ENCODE peak calls at places on chromosomes 13 and 19, in seven cellular contexts. One of them, this sample, is unnamed.

GRCh38 chr19:38912600-38913514 is 871 bp upstream of the CCER2 start:
- DNase-seq in fibroblast of lung: no peak
- DNase-seq in Panc1: no peak
- DNase-seq in coronary artery: no peak
- DNase-seq in neural progenitor cell: no peak
- DNase-seq in AG04450: no peak
- DNase-seq in OCI-LY7: no peak
- DNase-seq in this sample: no peak

GRCh38 chr13:67023088-67023893 is 206.8 kb downstream of the PCDH9 start:
- DNase-seq in fibroblast of lung: peak
- DNase-seq in neural progenitor cell: peak
- DNase-seq in AG04450: peak
- DNase-seq in OCI-LY7: peak
- DNase-seq in Panc1: no peak
- DNase-seq in coronary artery: no peak
- DNase-seq in this sample: no peak

GRCh38 chr19:18418725-18419194 is 438 bp upstream of the SSBP4 start:
- DNase-seq in OCI-LY7: no peak
- DNase-seq in coronary artery: peak
- DNase-seq in Panc1: no peak
- DNase-seq in fibroblast of lung: no peak
- DNase-seq in AG04450: no peak
- DNase-seq in neural progenitor cell: no peak
- DNase-seq in this sample: no peak

GRCh38 chr13:28355822-28356371 is 139.0 kb downstream of the FLT1 start:
- DNase-seq in AG04450: no peak
- DNase-seq in coronary artery: no peak
- DNase-seq in Panc1: no peak
- DNase-seq in OCI-LY7: no peak
- DNase-seq in neural progenitor cell: no peak
- DNase-seq in fibroblast of lung: peak
- DNase-seq in this sample: no peak

GRCh38 chr19:48644839-48645651 is 942 bp downstream of the CA11 start:
- DNase-seq in coronary artery: peak
- DNase-seq in AG04450: no peak
- DNase-seq in fibroblast of lung: peak
- DNase-seq in Panc1: no peak
- DNase-seq in neural progenitor cell: peak
- DNase-seq in OCI-LY7: peak
- DNase-seq in this sample: peak

GRCh38 chr19:38745316-38745715 is 1.0 kb upstream of the CAPN12 start:
- DNase-seq in Panc1: no peak
- DNase-seq in coronary artery: no peak
- DNase-seq in AG04450: no peak
- DNase-seq in fibroblast of lung: no peak
- DNase-seq in neural progenitor cell: no peak
- DNase-seq in OCI-LY7: no peak
- DNase-seq in this sample: no peak

GRCh38 chr13:29887030-29887557 is 36.7 kb upstream of the UBL3 start:
- DNase-seq in fibroblast of lung: no peak
- DNase-seq in Panc1: no peak
- DNase-seq in coronary artery: no peak
- DNase-seq in AG04450: no peak
- DNase-seq in OCI-LY7: no peak
- DNase-seq in neural progenitor cell: peak
- DNase-seq in this sample: no peak

GRCh38 chr19:41927810-41928192 is 448 bp downstream of the ERFL start:
- DNase-seq in fibroblast of lung: no peak
- DNase-seq in OCI-LY7: peak
- DNase-seq in AG04450: no peak
- DNase-seq in neural progenitor cell: peak
- DNase-seq in Panc1: no peak
- DNase-seq in coronary artery: no peak
- DNase-seq in this sample: no peak

GRCh38 chr13:39107484-39108040 is 69.3 kb downstream of the NHLRC3 start:
- DNase-seq in neural progenitor cell: no peak
- DNase-seq in OCI-LY7: no peak
- DNase-seq in AG04450: no peak
- DNase-seq in fibroblast of lung: no peak
- DNase-seq in Panc1: no peak
- DNase-seq in coronary artery: no peak
- DNase-seq in this sample: no peak

GRCh38 chr19:6402834-6403608 is 10.1 kb upstream of the GTF2F1 start:
- DNase-seq in AG04450: peak
- DNase-seq in coronary artery: no peak
- DNase-seq in fibroblast of lung: peak
- DNase-seq in Panc1: no peak
- DNase-seq in neural progenitor cell: peak
- DNase-seq in OCI-LY7: no peak
- DNase-seq in this sample: no peak

GRCh38 chr13:49279112-49279511 is 31.4 kb downstream of the CDADC1 start:
- DNase-seq in AG04450: no peak
- DNase-seq in Panc1: no peak
- DNase-seq in coronary artery: no peak
- DNase-seq in fibroblast of lung: no peak
- DNase-seq in OCI-LY7: no peak
- DNase-seq in neural progenitor cell: no peak
- DNase-seq in this sample: no peak

GRCh38 chr13:77584111-77584510 is 48.6 kb downstream of the SCEL start:
- DNase-seq in neural progenitor cell: no peak
- DNase-seq in fibroblast of lung: peak
- DNase-seq in AG04450: no peak
- DNase-seq in coronary artery: no peak
- DNase-seq in Panc1: no peak
- DNase-seq in OCI-LY7: no peak
- DNase-seq in this sample: no peak

GRCh38 chr13:105276571-105276970 is 1258.9 kb downstream of the EFNB2 start:
- DNase-seq in neural progenitor cell: no peak
- DNase-seq in coronary artery: no peak
- DNase-seq in fibroblast of lung: no peak
- DNase-seq in Panc1: no peak
- DNase-seq in OCI-LY7: no peak
- DNase-seq in AG04450: no peak
- DNase-seq in this sample: no peak

GRCh38 chr13:73647417-73647816 is 486.8 kb downstream of the KLF12 start:
- DNase-seq in coronary artery: no peak
- DNase-seq in Panc1: no peak
- DNase-seq in fibroblast of lung: no peak
- DNase-seq in neural progenitor cell: no peak
- DNase-seq in OCI-LY7: no peak
- DNase-seq in AG04450: no peak
- DNase-seq in this sample: no peak

GRCh38 chr13:98143601-98144500 is 957 bp downstream of the FARP1 start:
- DNase-seq in fibroblast of lung: peak
- DNase-seq in neural progenitor cell: peak
- DNase-seq in AG04450: no peak
- DNase-seq in OCI-LY7: no peak
- DNase-seq in Panc1: no peak
- DNase-seq in coronary artery: no peak
- DNase-seq in this sample: peak

GRCh38 chr19:21611659-21612402 is 106.4 kb downstream of the ZNF429 start:
- DNase-seq in AG04450: no peak
- DNase-seq in fibroblast of lung: no peak
- DNase-seq in OCI-LY7: no peak
- DNase-seq in neural progenitor cell: no peak
- DNase-seq in coronary artery: no peak
- DNase-seq in Panc1: no peak
- DNase-seq in this sample: no peak

GRCh38 chr13:98584668-98585397 is 7.9 kb upstream of the STK24 start:
- DNase-seq in neural progenitor cell: no peak
- DNase-seq in AG04450: no peak
- DNase-seq in fibroblast of lung: no peak
- DNase-seq in Panc1: no peak
- DNase-seq in coronary artery: no peak
- DNase-seq in OCI-LY7: no peak
- DNase-seq in this sample: no peak

GRCh38 chr13:39266426-39266825 is 228.2 kb downstream of the NHLRC3 start:
- DNase-seq in coronary artery: no peak
- DNase-seq in fibroblast of lung: peak
- DNase-seq in OCI-LY7: no peak
- DNase-seq in AG04450: no peak
- DNase-seq in Panc1: no peak
- DNase-seq in neural progenitor cell: no peak
- DNase-seq in this sample: no peak

GRCh38 chr19:1040476-1041271 is 767 bp downstream of the ABCA7 start:
- DNase-seq in coronary artery: no peak
- DNase-seq in OCI-LY7: peak
- DNase-seq in neural progenitor cell: peak
- DNase-seq in Panc1: peak
- DNase-seq in fibroblast of lung: peak
- DNase-seq in AG04450: peak
- DNase-seq in this sample: peak

GRCh38 chr19:55116232-55117062 is 990 bp downstream of the PPP1R12C start:
- DNase-seq in coronary artery: no peak
- DNase-seq in Panc1: no peak
- DNase-seq in OCI-LY7: peak
- DNase-seq in AG04450: no peak
- DNase-seq in fibroblast of lung: peak
- DNase-seq in neural progenitor cell: peak
- DNase-seq in this sample: peak

GRCh38 chr19:38210458-38210987 is 13.5 kb downstream of the DPF1 start:
- DNase-seq in coronary artery: no peak
- DNase-seq in neural progenitor cell: peak
- DNase-seq in AG04450: no peak
- DNase-seq in OCI-LY7: no peak
- DNase-seq in fibroblast of lung: peak
- DNase-seq in Panc1: no peak
- DNase-seq in this sample: no peak

GRCh38 chr13:79992111-79992510 is 348.8 kb downstream of the SPRY2 start:
- DNase-seq in neural progenitor cell: no peak
- DNase-seq in fibroblast of lung: no peak
- DNase-seq in Panc1: no peak
- DNase-seq in OCI-LY7: no peak
- DNase-seq in AG04450: no peak
- DNase-seq in coronary artery: no peak
- DNase-seq in this sample: no peak

GRCh38 chr19:51784922-51785690 is 9.9 kb upstream of the FPR3 start:
- DNase-seq in coronary artery: peak
- DNase-seq in fibroblast of lung: peak
- DNase-seq in Panc1: no peak
- DNase-seq in neural progenitor cell: no peak
- DNase-seq in OCI-LY7: peak
- DNase-seq in AG04450: no peak
- DNase-seq in this sample: no peak
- H3K27ac ChIP-seq in coronary artery: peak
- H3K27ac ChIP-seq in fibroblast of lung: no peak
- H3K27ac ChIP-seq in Panc1: no peak
- H3K27ac ChIP-seq in neural progenitor cell: no peak
- H3K27ac ChIP-seq in OCI-LY7: no peak
- H3K27ac ChIP-seq in AG04450: no peak
- H3K27ac ChIP-seq in this sample: no peak

GRCh38 chr19:10870501-10870954 is 825 bp upstream of the CARM1 start:
- DNase-seq in Panc1: no peak
- DNase-seq in AG04450: no peak
- DNase-seq in neural progenitor cell: no peak
- DNase-seq in fibroblast of lung: no peak
- DNase-seq in coronary artery: no peak
- DNase-seq in OCI-LY7: no peak
- DNase-seq in this sample: no peak

GRCh38 chr19:10874019-10874418 is 2.7 kb downstream of the CARM1 start:
- DNase-seq in Panc1: no peak
- DNase-seq in OCI-LY7: no peak
- DNase-seq in AG04450: no peak
- DNase-seq in fibroblast of lung: no peak
- DNase-seq in coronary artery: no peak
- DNase-seq in neural progenitor cell: no peak
- DNase-seq in this sample: no peak

GRCh38 chr19:10872551-10873107 is 1.3 kb downstream of the CARM1 start:
- DNase-seq in neural progenitor cell: no peak
- DNase-seq in coronary artery: no peak
- DNase-seq in fibroblast of lung: no peak
- DNase-seq in OCI-LY7: no peak
- DNase-seq in AG04450: no peak
- DNase-seq in Panc1: no peak
- DNase-seq in this sample: no peak

GRCh38 chr19:10870955-10871603 is at the start of gene CARM1:
- DNase-seq in neural progenitor cell: peak
- DNase-seq in coronary artery: peak
- DNase-seq in OCI-LY7: peak
- DNase-seq in AG04450: peak
- DNase-seq in fibroblast of lung: peak
- DNase-seq in Panc1: no peak
- DNase-seq in this sample: peak

GRCh38 chr19:10871711-10872550 is 578 bp downstream of the CARM1 start:
- DNase-seq in neural progenitor cell: peak
- DNase-seq in fibroblast of lung: no peak
- DNase-seq in Panc1: no peak
- DNase-seq in coronary artery: no peak
- DNase-seq in AG04450: no peak
- DNase-seq in OCI-LY7: peak
- DNase-seq in this sample: peak
- TF ChIP-seq CTCF in neural progenitor cell: peak
- TF ChIP-seq CTCF in fibroblast of lung: no peak
- TF ChIP-seq CTCF in Panc1: no peak
- TF ChIP-seq CTCF in coronary artery: no peak
- TF ChIP-seq CTCF in AG04450: peak
- TF ChIP-seq CTCF in OCI-LY7: peak
- TF ChIP-seq CTCF in this sample: no peak

DNA sequence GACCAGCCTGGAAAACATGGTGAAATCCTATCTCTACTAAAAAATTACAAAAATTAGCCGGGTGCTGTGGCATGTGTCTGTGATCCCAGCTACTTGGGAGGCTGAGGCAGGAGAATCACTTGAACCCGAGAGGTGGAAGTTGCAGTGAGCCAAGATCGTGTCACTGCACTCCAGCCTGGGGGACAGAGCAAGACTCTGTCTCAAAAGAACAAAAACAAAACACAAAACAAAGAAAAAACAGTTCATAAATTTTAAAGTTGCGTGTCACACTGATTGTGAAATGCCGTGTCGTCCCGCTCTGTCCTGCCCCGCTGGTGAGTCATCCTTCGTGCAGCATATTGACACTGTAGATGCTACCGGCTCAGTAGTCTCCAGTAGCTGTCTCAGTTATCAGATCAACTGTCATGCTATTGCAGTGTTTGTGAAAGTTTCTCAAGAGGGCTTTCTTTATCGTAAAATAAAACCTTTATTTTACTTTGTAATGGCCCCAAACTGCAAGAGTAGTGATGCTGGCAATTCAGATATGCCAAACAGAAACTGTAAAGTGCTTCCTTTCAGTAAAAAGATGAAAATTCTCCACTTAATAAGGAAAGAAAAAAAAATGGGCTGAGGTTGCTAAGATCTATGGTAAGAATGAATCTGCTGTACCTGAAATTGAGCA is 36.4 kb upstream of the IGFL1 start:
- DNase-seq in coronary artery: no peak
- DNase-seq in fibroblast of lung: peak
- DNase-seq in Panc1: no peak
- DNase-seq in AG04450: no peak
- DNase-seq in OCI-LY7: no peak
- DNase-seq in neural progenitor cell: no peak
- DNase-seq in this sample: no peak
- H3K27ac ChIP-seq in coronary artery: no peak
- H3K27ac ChIP-seq in fibroblast of lung: no peak
- H3K27ac ChIP-seq in Panc1: no peak
- H3K27ac ChIP-seq in AG04450: no peak
- H3K27ac ChIP-seq in OCI-LY7: no peak
- H3K27ac ChIP-seq in neural progenitor cell: no peak
- H3K27ac ChIP-seq in this sample: no peak

GRCh38 chr19:52464798-52465470 is 11.6 kb downstream of the ZNF578 start:
- DNase-seq in Panc1: no peak
- DNase-seq in coronary artery: no peak
- DNase-seq in fibroblast of lung: no peak
- DNase-seq in OCI-LY7: no peak
- DNase-seq in AG04450: no peak
- DNase-seq in neural progenitor cell: peak
- DNase-seq in this sample: peak
- TF ChIP-seq CTCF in Panc1: peak
- TF ChIP-seq CTCF in coronary artery: no peak
- TF ChIP-seq CTCF in fibroblast of lung: no peak
- TF ChIP-seq CTCF in OCI-LY7: peak
- TF ChIP-seq CTCF in AG04450: no peak
- TF ChIP-seq CTCF in neural progenitor cell: peak
- TF ChIP-seq CTCF in this sample: peak